ENCODE peak calls at places on chromosomes 7 and 10, in four cellular contexts. K is mesendoderm; U is CD4-positive, alpha-beta T cell; J is dermis blood vessel endothelial cell. C is an unnamed sample.

GRCh38 chr7:18103436-18104218 is 76.0 kb upstream of the PRPS1L1 start:
- DNase-seq in K (no peak), U (no peak), J (no peak), C (no peak)

GRCh38 chr10:47378606-47379444 is 5.3 kb downstream of the ZNF488 start:
- DNase-seq in K (no peak), U (no peak), J (no peak), C (peak)

GRCh38 chr10:5628366-5628765 is 38.0 kb downstream of the ASB13 start:
- DNase-seq in K (no peak), U (no peak), J (no peak), C (no peak)

GRCh38 chr10:81018898-81019890 is 481.5 kb downstream of the SH2D4B start:
- DNase-seq in K (peak), U (no peak), J (peak), C (peak)

GRCh38 chr7:26948617-26949118 is 84.3 kb upstream of the SKAP2 start:
- DNase-seq in K (peak), U (no peak), J (no peak), C (peak)

GRCh38 chr7:26658080-26658697 is 206.2 kb downstream of the SKAP2 start:
- DNase-seq in K (no peak), U (no peak), J (no peak), C (no peak)

GRCh38 chr10:93160829-93161228 is 87.1 kb downstream of the CYP26A1 start:
- DNase-seq in K (no peak), U (no peak), J (peak), C (no peak)

GRCh38 chr10:96400465-96400864 is 41.7 kb upstream of the OPALIN start:
- DNase-seq in K (no peak), U (no peak), J (no peak), C (no peak)

GRCh38 chr10:133100186-133100585 is 12.5 kb downstream of the ADGRA1 start:
- DNase-seq in K (no peak), U (no peak), J (no peak), C (no peak)

GRCh38 chr7:66336760-66337159 is 131.6 kb downstream of the TPST1 start:
- DNase-seq in K (no peak), U (no peak), J (no peak), C (no peak)

GRCh38 chr10:61901829-61902447 is 439 bp downstream of the ARID5B start:
- DNase-seq in K (peak), U (no peak), J (peak), C (peak)

GRCh38 chr10:129777687-129778086 is 186.4 kb downstream of the EBF3 start:
- DNase-seq in K (no peak), U (no peak), J (no peak), C (no peak)

GRCh38 chr7:140726304-140726703 is 29.8 kb downstream of the NDUFB2 start:
- DNase-seq in K (peak), U (no peak), J (peak), C (peak)

GRCh38 chr7:100516135-100516812 is 22.7 kb upstream of the AGFG2 start:
- DNase-seq in K (peak), U (peak), J (no peak), C (no peak)

GRCh38 chr10:109047856-109048255 is 875.5 kb downstream of the XPNPEP1 start:
- DNase-seq in K (no peak), U (no peak), J (no peak), C (no peak)

GRCh38 chr7:47281161-47281560 is 300.8 kb downstream of the TNS3 start:
- DNase-seq in K (no peak), U (no peak), J (no peak), C (no peak)

GRCh38 chr10:118748041-118748440 is 6.7 kb downstream of the CACUL1 start:
- DNase-seq in K (peak), U (no peak), J (no peak), C (no peak)

GRCh38 chr10:88062798-88063472 is 199.5 kb downstream of the PTEN start:
- DNase-seq in K (no peak), U (no peak), J (peak), C (no peak)

GRCh38 chr10:8369666-8370065 is 315.2 kb downstream of the GATA3 start:
- DNase-seq in K (no peak), U (no peak), J (peak), C (no peak)

GRCh38 chr7:159088016-159088865 is 56.4 kb downstream of the VIPR2 start:
- DNase-seq in K (no peak), U (no peak), J (no peak), C (no peak)

GRCh38 chr7:68542831-68543230 is 1055.4 kb upstream of the AUTS2 start:
- DNase-seq in K (no peak), U (no peak), J (no peak), C (no peak)

GRCh38 chr7:151388430-151388829 is 21.4 kb downstream of the WDR86 start:
- DNase-seq in K (no peak), U (no peak), J (no peak), C (no peak)

GRCh38 chr10:13904053-13904452 is 317.3 kb downstream of the PRPF18 start:
- DNase-seq in K (no peak), U (no peak), J (no peak), C (peak)

GRCh38 chr10:51156913-51157312 is 82.6 kb downstream of the PRKG1 start:
- DNase-seq in K (no peak), U (no peak), J (no peak), C (no peak)

GRCh38 chr10:126390324-126390723 is 2.0 kb upstream of the ADAM12 start:
- DNase-seq in K (no peak), U (no peak), J (no peak), C (no peak)

GRCh38 chr7:89072094-89072493 is 276.6 kb upstream of the TEX47 start:
- DNase-seq in K (no peak), U (no peak), J (no peak), C (no peak)

GRCh38 chr7:115004121-115004520 is 82.2 kb downstream of the MDFIC start:
- DNase-seq in K (peak), U (no peak), J (no peak), C (no peak)

GRCh38 chr7:74138945-74139843 is 35.0 kb upstream of the EIF4H start:
- DNase-seq in K (peak), U (no peak), J (no peak), C (peak)

GRCh38 chr10:28922127-28922526 is 244.8 kb downstream of the BAMBI start:
- DNase-seq in K (peak), U (no peak), J (no peak), C (peak)